ENCODE peak calls at places on chromosome 10, in six cellular contexts. One of them, this sample, is unnamed.

GRCh38 chr10:17375936-17376584 is 78.3 kb downstream of the ST8SIA6 start:
- DNase-seq in ascending aorta: no peak
- DNase-seq in T-helper 9 cell: peak; percentile 21
- DNase-seq in fibroblast of lung: no peak
- DNase-seq in fibroblast of mammary gland: peak; percentile 27
- DNase-seq in occipital lobe: no peak
- DNase-seq in this sample: no peak

GRCh38 chr10:36256166-36256565 is 614.1 kb upstream of the FZD8 start:
- DNase-seq in fibroblast of mammary gland: peak; percentile 51
- DNase-seq in occipital lobe: no peak
- DNase-seq in T-helper 9 cell: no peak
- DNase-seq in ascending aorta: no peak
- DNase-seq in fibroblast of lung: no peak
- DNase-seq in this sample: no peak

GRCh38 chr10:79051766-79052165 is 17.0 kb upstream of the ZMIZ1 start:
- DNase-seq in occipital lobe: no peak
- DNase-seq in fibroblast of mammary gland: no peak
- DNase-seq in ascending aorta: no peak
- DNase-seq in T-helper 9 cell: no peak
- DNase-seq in fibroblast of lung: no peak
- DNase-seq in this sample: no peak

GRCh38 chr10:44361080-44361479 is 23.8 kb downstream of the CXCL12 start:
- DNase-seq in T-helper 9 cell: no peak
- DNase-seq in ascending aorta: no peak
- DNase-seq in fibroblast of lung: no peak
- DNase-seq in fibroblast of mammary gland: no peak
- DNase-seq in occipital lobe: no peak
- DNase-seq in this sample: no peak

GRCh38 chr10:6928531-6929080 is 348.5 kb upstream of the PRKCQ start:
- DNase-seq in fibroblast of lung: peak; percentile 6
- DNase-seq in occipital lobe: no peak
- DNase-seq in ascending aorta: no peak
- DNase-seq in fibroblast of mammary gland: no peak
- DNase-seq in T-helper 9 cell: no peak
- DNase-seq in this sample: no peak

GRCh38 chr10:70832236-70832635 is 16.5 kb downstream of the SGPL1 start:
- DNase-seq in T-helper 9 cell: no peak
- DNase-seq in fibroblast of mammary gland: no peak
- DNase-seq in occipital lobe: no peak
- DNase-seq in ascending aorta: no peak
- DNase-seq in fibroblast of lung: peak; percentile 62
- DNase-seq in this sample: no peak

GRCh38 chr10:17782921-17783665 is 26.1 kb upstream of the MRC1 start:
- DNase-seq in fibroblast of mammary gland: peak; percentile 87
- DNase-seq in fibroblast of lung: peak; percentile 43
- DNase-seq in T-helper 9 cell: no peak
- DNase-seq in occipital lobe: no peak
- DNase-seq in ascending aorta: no peak
- DNase-seq in this sample: no peak

GRCh38 chr10:77333610-77334340 is 303.8 kb downstream of the KCNMA1 start:
- DNase-seq in fibroblast of lung: peak; percentile 27
- DNase-seq in T-helper 9 cell: no peak
- DNase-seq in fibroblast of mammary gland: peak; percentile 37
- DNase-seq in occipital lobe: no peak
- DNase-seq in ascending aorta: no peak
- DNase-seq in this sample: no peak

GRCh38 chr10:104665174-104665573 is 24.1 kb downstream of the SORCS3 start:
- DNase-seq in fibroblast of lung: no peak
- DNase-seq in ascending aorta: no peak
- DNase-seq in occipital lobe: no peak
- DNase-seq in fibroblast of mammary gland: no peak
- DNase-seq in T-helper 9 cell: no peak
- DNase-seq in this sample: no peak

GRCh38 chr10:79422178-79422892 is 23.1 kb downstream of the ZCCHC24 start:
- DNase-seq in T-helper 9 cell: no peak
- DNase-seq in occipital lobe: no peak
- DNase-seq in ascending aorta: no peak
- DNase-seq in fibroblast of lung: peak; percentile 84
- DNase-seq in fibroblast of mammary gland: peak; percentile 97
- DNase-seq in this sample: no peak

GRCh38 chr10:110455440-110455839 is 42.3 kb upstream of the DUSP5 start:
- DNase-seq in T-helper 9 cell: no peak
- DNase-seq in ascending aorta: no peak
- DNase-seq in occipital lobe: no peak
- DNase-seq in fibroblast of mammary gland: no peak
- DNase-seq in fibroblast of lung: no peak
- DNase-seq in this sample: no peak

GRCh38 chr10:44567471-44567870 is 182.6 kb upstream of the CXCL12 start:
- DNase-seq in occipital lobe: no peak
- DNase-seq in fibroblast of mammary gland: peak; percentile 66
- DNase-seq in ascending aorta: no peak
- DNase-seq in fibroblast of lung: peak; percentile 80
- DNase-seq in T-helper 9 cell: no peak
- DNase-seq in this sample: no peak

GRCh38 chr10:110912374-110912773 is 6.6 kb downstream of the BBIP1 start:
- DNase-seq in ascending aorta: no peak
- DNase-seq in fibroblast of mammary gland: peak; percentile 65
- DNase-seq in T-helper 9 cell: no peak
- DNase-seq in fibroblast of lung: peak; percentile 77
- DNase-seq in occipital lobe: no peak
- DNase-seq in this sample: no peak

GRCh38 chr10:17387861-17388503 is 66.4 kb downstream of the ST8SIA6 start:
- DNase-seq in fibroblast of lung: no peak
- DNase-seq in T-helper 9 cell: no peak
- DNase-seq in ascending aorta: no peak
- DNase-seq in fibroblast of mammary gland: no peak
- DNase-seq in occipital lobe: no peak
- DNase-seq in this sample: no peak

GRCh38 chr10:66283064-66283463 is 642.8 kb upstream of the LRRTM3 start:
- DNase-seq in ascending aorta: no peak
- DNase-seq in fibroblast of mammary gland: no peak
- DNase-seq in occipital lobe: no peak
- DNase-seq in T-helper 9 cell: no peak
- DNase-seq in fibroblast of lung: no peak
- DNase-seq in this sample: no peak

GRCh38 chr10:69721690-69722310 is 79.9 kb upstream of the COL13A1 start:
- DNase-seq in ascending aorta: no peak
- DNase-seq in fibroblast of lung: peak; percentile 41
- DNase-seq in fibroblast of mammary gland: no peak
- DNase-seq in T-helper 9 cell: no peak
- DNase-seq in occipital lobe: peak; percentile 30
- DNase-seq in this sample: no peak

GRCh38 chr10:66564341-66564740 is 361.5 kb upstream of the LRRTM3 start:
- DNase-seq in T-helper 9 cell: no peak
- DNase-seq in fibroblast of mammary gland: no peak
- DNase-seq in ascending aorta: no peak
- DNase-seq in fibroblast of lung: no peak
- DNase-seq in occipital lobe: no peak
- DNase-seq in this sample: no peak

GRCh38 chr10:12194752-12195271 is 879 bp downstream of the NUDT5 start:
- DNase-seq in fibroblast of lung: peak; percentile 36
- DNase-seq in fibroblast of mammary gland: peak; percentile 47
- DNase-seq in occipital lobe: peak; percentile 15
- DNase-seq in ascending aorta: no peak
- DNase-seq in T-helper 9 cell: no peak
- DNase-seq in this sample: no peak

GRCh38 chr10:76892766-76893479 is 744.7 kb downstream of the KCNMA1 start:
- DNase-seq in fibroblast of mammary gland: no peak
- DNase-seq in ascending aorta: no peak
- DNase-seq in T-helper 9 cell: no peak
- DNase-seq in occipital lobe: no peak
- DNase-seq in fibroblast of lung: no peak
- DNase-seq in this sample: no peak

GRCh38 chr10:97771913-97772823 is at the start of gene SFRP5:
- DNase-seq in fibroblast of lung: no peak
- DNase-seq in occipital lobe: no peak
- DNase-seq in T-helper 9 cell: no peak
- DNase-seq in fibroblast of mammary gland: no peak
- DNase-seq in ascending aorta: no peak
- DNase-seq in this sample: no peak

GRCh38 chr10:6267941-6268340 is 65.2 kb downstream of the PFKFB3 start:
- DNase-seq in ascending aorta: no peak
- DNase-seq in T-helper 9 cell: no peak
- DNase-seq in fibroblast of mammary gland: no peak
- DNase-seq in fibroblast of lung: peak; percentile 66
- DNase-seq in occipital lobe: no peak
- DNase-seq in this sample: no peak

GRCh38 chr10:69786791-69787190 is 14.9 kb upstream of the COL13A1 start:
- DNase-seq in T-helper 9 cell: no peak
- DNase-seq in ascending aorta: no peak
- DNase-seq in fibroblast of lung: peak; percentile 38
- DNase-seq in fibroblast of mammary gland: peak; percentile 57
- DNase-seq in occipital lobe: no peak
- DNase-seq in this sample: no peak

GRCh38 chr10:89032141-89032814 is 41.7 kb downstream of the FAS start:
- DNase-seq in ascending aorta: no peak
- DNase-seq in fibroblast of lung: peak; percentile 86
- DNase-seq in T-helper 9 cell: no peak
- DNase-seq in occipital lobe: no peak
- DNase-seq in fibroblast of mammary gland: peak; percentile 90
- DNase-seq in this sample: no peak

GRCh38 chr10:12177642-12178041 is 18.0 kb downstream of the NUDT5 start:
- DNase-seq in fibroblast of mammary gland: peak; percentile 55
- DNase-seq in ascending aorta: no peak
- DNase-seq in occipital lobe: no peak
- DNase-seq in fibroblast of lung: peak; percentile 53
- DNase-seq in T-helper 9 cell: no peak
- DNase-seq in this sample: no peak

GRCh38 chr10:79286318-79286951 is 60.8 kb upstream of the PPIF start:
- DNase-seq in T-helper 9 cell: peak; percentile 77
- DNase-seq in fibroblast of mammary gland: no peak
- DNase-seq in occipital lobe: peak; percentile 84
- DNase-seq in fibroblast of lung: peak; percentile 35
- DNase-seq in ascending aorta: peak; percentile 71
- DNase-seq in this sample: peak; percentile 68

GRCh38 chr10:5488272-5489161 is 10.9 kb downstream of the CALML5 start:
- DNase-seq in occipital lobe: no peak
- DNase-seq in fibroblast of mammary gland: no peak
- DNase-seq in T-helper 9 cell: no peak
- DNase-seq in ascending aorta: no peak
- DNase-seq in fibroblast of lung: no peak
- DNase-seq in this sample: no peak

GRCh38 chr10:28253174-28253783 is 49.6 kb downstream of the MPP7 start:
- DNase-seq in fibroblast of lung: peak; percentile 19
- DNase-seq in fibroblast of mammary gland: peak; percentile 17
- DNase-seq in ascending aorta: no peak
- DNase-seq in T-helper 9 cell: no peak
- DNase-seq in occipital lobe: no peak
- DNase-seq in this sample: no peak

GRCh38 chr10:110547139-110547761 is 20.2 kb upstream of the SMC3 start:
- DNase-seq in T-helper 9 cell: no peak
- DNase-seq in fibroblast of mammary gland: peak; percentile 76
- DNase-seq in fibroblast of lung: peak; percentile 58
- DNase-seq in occipital lobe: no peak
- DNase-seq in ascending aorta: no peak
- DNase-seq in this sample: no peak

GRCh38 chr10:116403740-116404250 is 23.9 kb upstream of the PNLIPRP3 start:
- DNase-seq in fibroblast of mammary gland: no peak
- DNase-seq in occipital lobe: no peak
- DNase-seq in T-helper 9 cell: no peak
- DNase-seq in fibroblast of lung: no peak
- DNase-seq in ascending aorta: no peak
- DNase-seq in this sample: no peak

GRCh38 chr10:104683567-104683966 is 42.5 kb downstream of the SORCS3 start:
- DNase-seq in occipital lobe: no peak
- DNase-seq in ascending aorta: no peak
- DNase-seq in T-helper 9 cell: no peak
- DNase-seq in fibroblast of lung: no peak
- DNase-seq in fibroblast of mammary gland: no peak
- DNase-seq in this sample: no peak

GRCh38 chr10:86632009-86632800 is 22.1 kb upstream of the OPN4 start:
- DNase-seq in T-helper 9 cell: no peak
- DNase-seq in fibroblast of lung: peak; percentile 29
- DNase-seq in fibroblast of mammary gland: peak; percentile 14
- DNase-seq in occipital lobe: no peak
- DNase-seq in ascending aorta: no peak
- DNase-seq in this sample: no peak

GRCh38 chr10:62454696-62455451 is 80.7 kb downstream of the ZNF365 start:
- DNase-seq in occipital lobe: no peak
- DNase-seq in fibroblast of mammary gland: peak; percentile 57
- DNase-seq in T-helper 9 cell: no peak
- DNase-seq in fibroblast of lung: peak; percentile 91
- DNase-seq in ascending aorta: no peak
- DNase-seq in this sample: no peak

GRCh38 chr10:84924131-84924530 is 595.7 kb downstream of the CCSER2 start:
- DNase-seq in ascending aorta: no peak
- DNase-seq in fibroblast of lung: no peak
- DNase-seq in fibroblast of mammary gland: no peak
- DNase-seq in occipital lobe: no peak
- DNase-seq in T-helper 9 cell: no peak
- DNase-seq in this sample: no peak

GRCh38 chr10:87930929-87931835 is 67.8 kb downstream of the PTEN start:
- DNase-seq in occipital lobe: no peak
- DNase-seq in fibroblast of lung: no peak
- DNase-seq in fibroblast of mammary gland: no peak
- DNase-seq in T-helper 9 cell: no peak
- DNase-seq in ascending aorta: no peak
- DNase-seq in this sample: no peak